ENCODE peak calls at places on chromosomes 4 and X, in eight cellular contexts. One of them, this sample, is unnamed.
A peak's percentile ranks its signal among the peaks of the same experiment; 100 is the strongest.

GRCh38 chr4:73859614-73860088 is 6.6 kb downstream of the PF4V1 start:
- DNase-seq in stromal cell of bone marrow: no peak
- DNase-seq in progenitor cell of endocrine pancreas: no peak
- DNase-seq in amniotic epithelial cell: peak; percentile 97
- DNase-seq in stomach: no peak
- DNase-seq in AG20443: peak; percentile 45
- DNase-seq in A172: no peak
- DNase-seq in NCI-H2171: no peak
- DNase-seq in this sample: peak; percentile 95

GRCh38 chr4:88295656-88296055 is 11.3 kb upstream of the PPM1K start:
- DNase-seq in progenitor cell of endocrine pancreas: no peak
- DNase-seq in NCI-H2171: no peak
- DNase-seq in A172: no peak
- DNase-seq in stromal cell of bone marrow: no peak
- DNase-seq in stomach: no peak
- DNase-seq in amniotic epithelial cell: no peak
- DNase-seq in AG20443: no peak
- DNase-seq in this sample: no peak

GRCh38 chr4:79623125-79623905 is 215.3 kb upstream of the GK2 start:
- DNase-seq in stomach: no peak
- DNase-seq in stromal cell of bone marrow: no peak
- DNase-seq in NCI-H2171: peak; percentile 9
- DNase-seq in A172: no peak
- DNase-seq in amniotic epithelial cell: no peak
- DNase-seq in progenitor cell of endocrine pancreas: no peak
- DNase-seq in AG20443: peak; percentile 14
- DNase-seq in this sample: peak; percentile 54

GRCh38 chr4:176309772-176310171 is 10.0 kb upstream of the SPCS3 start:
- DNase-seq in stromal cell of bone marrow: no peak
- DNase-seq in amniotic epithelial cell: no peak
- DNase-seq in NCI-H2171: no peak
- DNase-seq in progenitor cell of endocrine pancreas: no peak
- DNase-seq in stomach: no peak
- DNase-seq in A172: no peak
- DNase-seq in AG20443: no peak
- DNase-seq in this sample: no peak

GRCh38 chrX:48957477-48957826 is at the start of gene OTUD5:
- DNase-seq in A172: no peak
- DNase-seq in amniotic epithelial cell: no peak
- DNase-seq in NCI-H2171: peak; percentile 72
- DNase-seq in stomach: no peak
- DNase-seq in progenitor cell of endocrine pancreas: peak; percentile 23
- DNase-seq in AG20443: peak; percentile 55
- DNase-seq in stromal cell of bone marrow: no peak
- DNase-seq in this sample: no peak

GRCh38 chrX:111447298-111447697 is 35.3 kb upstream of the DCX start:
- DNase-seq in progenitor cell of endocrine pancreas: peak; percentile 9
- DNase-seq in A172: no peak
- DNase-seq in stomach: no peak
- DNase-seq in amniotic epithelial cell: peak; percentile 10
- DNase-seq in stromal cell of bone marrow: no peak
- DNase-seq in AG20443: no peak
- DNase-seq in NCI-H2171: peak; percentile 33
- DNase-seq in this sample: peak; percentile 4

GRCh38 chrX:46922601-46923000 is 10.4 kb downstream of the JADE3 start:
- DNase-seq in AG20443: no peak
- DNase-seq in progenitor cell of endocrine pancreas: no peak
- DNase-seq in A172: no peak
- DNase-seq in NCI-H2171: no peak
- DNase-seq in stromal cell of bone marrow: no peak
- DNase-seq in amniotic epithelial cell: no peak
- DNase-seq in stomach: no peak
- DNase-seq in this sample: no peak

GRCh38 chr4:26076000-26076587 is 162.1 kb downstream of the SMIM20 start:
- DNase-seq in stomach: no peak
- DNase-seq in amniotic epithelial cell: peak; percentile 46
- DNase-seq in stromal cell of bone marrow: peak; percentile 77
- DNase-seq in NCI-H2171: no peak
- DNase-seq in AG20443: no peak
- DNase-seq in progenitor cell of endocrine pancreas: no peak
- DNase-seq in A172: peak; percentile 18
- DNase-seq in this sample: peak; percentile 6

GRCh38 chrX:48976086-48976485 is 4.4 kb upstream of the KCND1 start:
- DNase-seq in progenitor cell of endocrine pancreas: no peak
- DNase-seq in stomach: no peak
- DNase-seq in amniotic epithelial cell: no peak
- DNase-seq in A172: no peak
- DNase-seq in stromal cell of bone marrow: no peak
- DNase-seq in NCI-H2171: no peak
- DNase-seq in AG20443: no peak
- DNase-seq in this sample: no peak

GRCh38 chr4:176492648-176493302 is 173.0 kb downstream of the SPCS3 start:
- DNase-seq in AG20443: no peak
- DNase-seq in A172: peak; percentile 48
- DNase-seq in progenitor cell of endocrine pancreas: no peak
- DNase-seq in NCI-H2171: no peak
- DNase-seq in stomach: no peak
- DNase-seq in stromal cell of bone marrow: no peak
- DNase-seq in amniotic epithelial cell: no peak
- DNase-seq in this sample: peak; percentile 13

GRCh38 chr4:8079031-8079885 is 79.4 kb downstream of the ABLIM2 start:
- DNase-seq in progenitor cell of endocrine pancreas: no peak
- DNase-seq in AG20443: no peak
- DNase-seq in NCI-H2171: no peak
- DNase-seq in A172: peak; percentile 64
- DNase-seq in stomach: peak; percentile 34
- DNase-seq in amniotic epithelial cell: peak; percentile 81
- DNase-seq in stromal cell of bone marrow: no peak
- DNase-seq in this sample: peak; percentile 16

GRCh38 chrX:100685284-100685996 is 41.4 kb downstream of the SRPX2 start:
- DNase-seq in progenitor cell of endocrine pancreas: peak; percentile 45
- DNase-seq in NCI-H2171: peak; percentile 11
- DNase-seq in amniotic epithelial cell: peak; percentile 72
- DNase-seq in AG20443: peak; percentile 54
- DNase-seq in stomach: peak; percentile 77
- DNase-seq in stromal cell of bone marrow: peak; percentile 57
- DNase-seq in A172: peak; percentile 40
- DNase-seq in this sample: peak; percentile 81

GRCh38 chr4:8147231-8147970 is 11.2 kb downstream of the ABLIM2 start:
- DNase-seq in AG20443: no peak
- DNase-seq in stomach: no peak
- DNase-seq in amniotic epithelial cell: no peak
- DNase-seq in A172: no peak
- DNase-seq in NCI-H2171: no peak
- DNase-seq in stromal cell of bone marrow: no peak
- DNase-seq in progenitor cell of endocrine pancreas: no peak
- DNase-seq in this sample: no peak

GRCh38 chr4:55354648-55355047 is 8.6 kb downstream of the SRD5A3 start:
- DNase-seq in stromal cell of bone marrow: no peak
- DNase-seq in amniotic epithelial cell: no peak
- DNase-seq in NCI-H2171: no peak
- DNase-seq in A172: no peak
- DNase-seq in stomach: no peak
- DNase-seq in progenitor cell of endocrine pancreas: no peak
- DNase-seq in AG20443: no peak
- DNase-seq in this sample: no peak

GRCh38 chr4:37793562-37793961 is 32.9 kb upstream of the PGM2 start:
- DNase-seq in NCI-H2171: no peak
- DNase-seq in stomach: no peak
- DNase-seq in A172: no peak
- DNase-seq in AG20443: peak; percentile 17
- DNase-seq in stromal cell of bone marrow: no peak
- DNase-seq in progenitor cell of endocrine pancreas: no peak
- DNase-seq in amniotic epithelial cell: peak; percentile 14
- DNase-seq in this sample: peak; percentile 23

GRCh38 chrX:1657367-1658082 is 42.7 kb downstream of the ASMT start:
- DNase-seq in amniotic epithelial cell: peak; percentile 34
- DNase-seq in stomach: no peak
- DNase-seq in A172: peak; percentile 85
- DNase-seq in AG20443: no peak
- DNase-seq in progenitor cell of endocrine pancreas: no peak
- DNase-seq in NCI-H2171: peak; percentile 94
- DNase-seq in stromal cell of bone marrow: no peak
- DNase-seq in this sample: peak; percentile 67

GRCh38 chr4:25129926-25130325 is 30.3 kb downstream of the SEPSECS start:
- DNase-seq in progenitor cell of endocrine pancreas: no peak
- DNase-seq in A172: no peak
- DNase-seq in NCI-H2171: no peak
- DNase-seq in stomach: no peak
- DNase-seq in amniotic epithelial cell: peak; percentile 40
- DNase-seq in stromal cell of bone marrow: no peak
- DNase-seq in AG20443: no peak
- DNase-seq in this sample: peak; percentile 23

GRCh38 chrX:18461431-18461830 is 36.0 kb downstream of the CDKL5 start:
- DNase-seq in NCI-H2171: no peak
- DNase-seq in amniotic epithelial cell: no peak
- DNase-seq in progenitor cell of endocrine pancreas: no peak
- DNase-seq in stomach: no peak
- DNase-seq in A172: no peak
- DNase-seq in stromal cell of bone marrow: no peak
- DNase-seq in AG20443: no peak
- DNase-seq in this sample: no peak

GRCh38 chr4:125582302-125582701 is 267.5 kb downstream of the FAT4 start:
- DNase-seq in NCI-H2171: no peak
- DNase-seq in amniotic epithelial cell: no peak
- DNase-seq in stomach: no peak
- DNase-seq in progenitor cell of endocrine pancreas: no peak
- DNase-seq in AG20443: no peak
- DNase-seq in A172: no peak
- DNase-seq in stromal cell of bone marrow: no peak
- DNase-seq in this sample: no peak

GRCh38 chrX:54785901-54786300 is 12.2 kb downstream of the ITIH6 start:
- DNase-seq in amniotic epithelial cell: peak; percentile 18
- DNase-seq in NCI-H2171: no peak
- DNase-seq in stromal cell of bone marrow: no peak
- DNase-seq in AG20443: peak; percentile 11
- DNase-seq in A172: no peak
- DNase-seq in stomach: no peak
- DNase-seq in progenitor cell of endocrine pancreas: no peak
- DNase-seq in this sample: peak; percentile 8

GRCh38 chr4:1584498-1584897 is 99.6 kb downstream of the FAM53A start:
- DNase-seq in amniotic epithelial cell: no peak
- DNase-seq in AG20443: no peak
- DNase-seq in NCI-H2171: no peak
- DNase-seq in stomach: no peak
- DNase-seq in A172: no peak
- DNase-seq in stromal cell of bone marrow: no peak
- DNase-seq in progenitor cell of endocrine pancreas: no peak
- DNase-seq in this sample: no peak

GRCh38 chr4:2771264-2771663 is 15.1 kb upstream of the TNIP2 start:
- DNase-seq in NCI-H2171: no peak
- DNase-seq in amniotic epithelial cell: no peak
- DNase-seq in stromal cell of bone marrow: no peak
- DNase-seq in AG20443: peak; percentile 24
- DNase-seq in A172: no peak
- DNase-seq in stomach: no peak
- DNase-seq in progenitor cell of endocrine pancreas: no peak
- DNase-seq in this sample: peak; percentile 70

GRCh38 chr4:97670703-97671269 is 472.5 kb downstream of the STPG2 start:
- DNase-seq in AG20443: no peak
- DNase-seq in progenitor cell of endocrine pancreas: no peak
- DNase-seq in NCI-H2171: no peak
- DNase-seq in amniotic epithelial cell: no peak
- DNase-seq in stomach: no peak
- DNase-seq in stromal cell of bone marrow: no peak
- DNase-seq in A172: no peak
- DNase-seq in this sample: no peak

GRCh38 chr4:119626943-119627266 is 1.7 kb downstream of the PDE5A start:
- DNase-seq in stomach: no peak
- DNase-seq in stromal cell of bone marrow: no peak
- DNase-seq in progenitor cell of endocrine pancreas: no peak
- DNase-seq in AG20443: no peak
- DNase-seq in A172: no peak
- DNase-seq in amniotic epithelial cell: no peak
- DNase-seq in NCI-H2171: no peak
- DNase-seq in this sample: no peak

This sample was measured in fibroblast of villous mesenchyme.